ENCODE peak calls at places on chromosomes 13 and 19, in eight cellular contexts. Y, N, R, O, W, E, K and S are unnamed samples.

GRCh38 chr13:76878043-76878442 is 8.2 kb downstream of the KCTD12 start:
- DNase-seq in O (no peak), N (no peak), R (no peak), E (no peak), Y (no peak), W (no peak), K (no peak), S (no peak)

GRCh38 chr19:19039901-19040300 is 6.5 kb downstream of the ARMC6 start:
- DNase-seq in N (no peak), K (no peak), Y (no peak), O (no peak), W (no peak), R (no peak), E (no peak), S (no peak)

GRCh38 chr13:112849500-112849899 is 119.5 kb upstream of the MCF2L start:
- DNase-seq in N (no peak), O (no peak), Y (peak; percentile 14), R (no peak), K (peak; percentile 16), E (no peak), W (peak; percentile 27), S (no peak)

GRCh38 chr13:20714563-20715339 is 11.3 kb downstream of the IL17D start:
- DNase-seq in R (no peak), N (no peak), E (no peak), Y (peak; percentile 94), W (peak; percentile 87), O (peak; percentile 78), K (peak; percentile 95), S (no peak)

GRCh38 chr13:112767506-112768471 is 78.0 kb downstream of the ATP11A start:
- DNase-seq in N (peak; percentile 73), O (peak; percentile 73), K (no peak), E (peak; percentile 90), R (no peak), W (no peak), Y (no peak), S (no peak)

GRCh38 chr13:93767231-93767916 is 540.8 kb downstream of the GPC6 start:
- DNase-seq in R (no peak), W (peak; percentile 47), Y (no peak), N (no peak), E (no peak), K (no peak), O (no peak), S (no peak)

GRCh38 chr13:44930907-44931676 is 58.2 kb downstream of the NUFIP1 start:
- DNase-seq in R (no peak), W (peak; percentile 45), O (no peak), Y (no peak), K (peak; percentile 41), E (no peak), N (no peak), S (no peak)

GRCh38 chr19:53463263-53463662 is 4.3 kb upstream of the ZNF813 start:
- DNase-seq in R (no peak), E (peak; percentile 64), W (peak; percentile 28), O (no peak), N (peak; percentile 84), Y (peak; percentile 13), K (peak; percentile 24), S (no peak)

GRCh38 chr13:20391597-20392452 is 133.8 kb downstream of the CRYL1 start:
- DNase-seq in Y (no peak), W (no peak), E (no peak), R (no peak), O (no peak), K (no peak), N (no peak), S (no peak)

GRCh38 chr13:109400192-109400591 is 386.2 kb downstream of the IRS2 start:
- DNase-seq in O (peak; percentile 23), W (no peak), Y (no peak), N (no peak), K (no peak), R (no peak), E (peak; percentile 72), S (no peak)

GRCh38 chr19:13023666-13024065 is 28.4 kb downstream of the NFIX start:
- DNase-seq in N (no peak), Y (peak; percentile 57), W (no peak), E (no peak), O (no peak), R (no peak), K (no peak), S (no peak)

GRCh38 chr19:12284226-12284625 is 10.5 kb downstream of the ZNF44 start:
- DNase-seq in O (no peak), K (no peak), Y (no peak), W (no peak), R (no peak), E (no peak), N (no peak), S (no peak)

GRCh38 chr13:49530452-49530851 is 34.7 kb downstream of the PHF11 start:
- DNase-seq in E (no peak), K (no peak), W (no peak), N (no peak), R (no peak), Y (no peak), O (no peak), S (no peak)

GRCh38 chr19:8020681-8021080 is 15.2 kb upstream of the ELAVL1 start:
- DNase-seq in Y (no peak), R (no peak), N (no peak), K (no peak), O (no peak), W (no peak), E (no peak), S (no peak)

GRCh38 chr19:8021374-8021773 is 15.9 kb upstream of the ELAVL1 start:
- DNase-seq in Y (no peak), R (no peak), K (no peak), E (no peak), W (no peak), N (no peak), O (no peak), S (no peak)

GRCh38 chr19:8022275-8022674 is 16.8 kb upstream of the ELAVL1 start:
- DNase-seq in O (no peak), K (no peak), Y (no peak), N (no peak), R (no peak), W (no peak), E (peak; percentile 81), S (no peak)

GRCh38 chr19:8023371-8023770 is 17.9 kb upstream of the ELAVL1 start:
- DNase-seq in K (no peak), Y (no peak), O (no peak), E (no peak), W (no peak), R (no peak), N (no peak), S (no peak)

GRCh38 chr19:8017808-8018207 is 12.4 kb upstream of the ELAVL1 start:
- DNase-seq in W (no peak), E (no peak), Y (no peak), N (no peak), R (no peak), K (no peak), O (no peak), S (no peak)
- TF ChIP-seq CTCF in W (peak; percentile 32), E (peak; percentile 32), Y (no peak), N (no peak), R (no peak), K (no peak), O (no peak), S (no peak)

GRCh38 chr19:16088351-16088984 is 12.2 kb downstream of the TPM4 start:
- DNase-seq in K (no peak), Y (peak; percentile 69), E (peak; percentile 78), N (peak; percentile 57), O (no peak), W (no peak), R (no peak), S (no peak)

GRCh38 chr19:16087940-16088339 is 11.6 kb downstream of the TPM4 start:
- DNase-seq in Y (no peak), R (no peak), N (peak; percentile 64), E (no peak), K (no peak), O (no peak), W (no peak), S (no peak)

GRCh38 chr19:16085115-16085514 is 8.8 kb downstream of the TPM4 start:
- DNase-seq in K (no peak), R (no peak), N (no peak), Y (peak; percentile 45), E (peak; percentile 77), O (no peak), W (no peak), S (no peak)

GRCh38 chr19:16091546-16092475 is 15.5 kb downstream of the TPM4 start:
- DNase-seq in N (peak; percentile 15), E (no peak), W (no peak), Y (no peak), K (no peak), O (no peak), R (no peak), S (no peak)

DNA sequence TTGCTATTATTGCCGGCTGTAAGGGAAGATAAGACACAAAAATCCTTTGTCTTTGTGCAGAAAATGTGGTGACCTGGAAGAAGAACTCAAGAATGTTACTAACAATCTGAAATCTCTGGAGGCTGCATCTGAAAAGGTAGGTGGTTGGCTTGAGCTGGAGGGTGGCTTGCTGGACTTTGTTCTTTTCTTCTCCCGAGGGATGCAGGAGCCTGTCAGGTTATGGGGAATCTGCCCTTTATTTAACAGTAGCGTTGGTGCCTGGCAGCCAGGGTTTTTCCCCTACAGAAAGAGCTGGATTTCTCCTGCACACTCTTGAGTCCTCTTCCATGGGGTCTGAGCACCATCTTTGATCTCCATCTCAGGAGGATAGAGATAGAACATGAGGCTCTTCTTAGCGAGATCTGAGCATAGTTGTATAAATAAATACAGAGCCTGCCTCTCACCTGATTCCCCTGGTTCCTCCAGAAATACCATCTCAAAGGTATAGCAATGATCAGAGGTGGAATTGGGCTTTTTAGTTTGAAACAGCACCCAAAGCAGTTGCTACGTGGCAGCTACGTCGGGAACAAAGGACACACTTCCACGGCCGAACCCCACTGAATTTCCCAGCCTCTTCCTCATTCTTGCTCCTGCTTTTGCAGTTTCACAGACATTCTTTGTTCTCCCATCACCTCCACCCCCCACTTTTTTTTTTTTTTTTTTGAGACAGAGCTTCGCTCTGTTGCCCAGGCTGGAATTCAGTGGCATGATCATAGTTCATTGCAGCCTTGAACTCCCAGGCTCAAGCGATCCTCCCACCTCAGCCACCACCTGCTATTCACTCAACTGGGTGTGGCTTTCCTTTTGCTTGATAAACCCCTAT is 12.9 kb downstream of the TPM4 start:
- DNase-seq in O (no peak), K (no peak), N (no peak), W (no peak), E (no peak), R (no peak), Y (no peak), S (no peak)
- TF ChIP-seq CTCF in O (no peak), K (no peak), N (no peak), W (no peak), E (no peak), R (no peak), Y (no peak), S (no peak)

DNA sequence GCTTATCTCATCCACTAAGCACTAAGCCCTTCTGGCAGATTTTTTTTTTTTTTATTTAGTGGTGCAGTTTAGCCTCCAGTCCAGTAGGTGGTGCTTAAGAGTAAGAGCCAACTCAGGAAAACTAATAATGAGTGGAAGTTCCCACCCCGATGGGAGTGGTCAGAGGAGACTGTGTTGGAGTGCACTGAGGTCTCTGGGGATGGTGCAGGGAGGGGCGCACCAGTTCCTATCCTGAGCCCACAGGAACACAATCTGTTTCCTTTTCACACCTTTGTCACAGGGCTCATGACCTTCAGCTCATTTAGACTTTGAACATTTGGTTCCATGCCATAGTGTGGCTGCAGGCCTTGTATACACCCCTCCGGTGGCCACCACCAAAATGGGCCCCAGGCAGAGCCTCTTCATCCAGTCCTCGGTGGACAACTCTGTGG is 367.4 kb downstream of the SPRY2 start:
- DNase-seq in Y (no peak), N (peak; percentile 41), E (no peak), R (no peak), K (no peak), W (peak; percentile 23), O (no peak), S (no peak)
- TF ChIP-seq CTCF in Y (peak; percentile 44), N (peak; percentile 46), E (peak; percentile 54), R (peak; percentile 52), K (peak; percentile 41), W (peak; percentile 64), O (peak; percentile 36), S (no peak)

GRCh38 chr13:97125810-97126738 is 96.1 kb upstream of the MBNL2 start:
- DNase-seq in K (peak; percentile 48), W (peak; percentile 64), E (no peak), O (no peak), N (no peak), R (no peak), Y (no peak), S (no peak)
- TF ChIP-seq CTCF in K (peak; percentile 0), W (no peak), E (no peak), O (no peak), N (no peak), R (no peak), Y (no peak), S (no peak)